ENCODE peak calls at places on chromosomes 5 and 9, in eight cellular contexts. One of them, this sample, is unnamed.

GRCh38 chr9:35907732-35908483 is 1.4 kb upstream of the SPAAR start:
- DNase-seq in fibroblast of pulmonary artery: peak; percentile 94
- DNase-seq in spleen: no peak
- DNase-seq in right atrium auricular region: peak; percentile 85
- DNase-seq in GM06990: no peak
- DNase-seq in A549: peak; percentile 94
- DNase-seq in sigmoid colon: peak; percentile 94
- DNase-seq in uterus: peak; percentile 84
- DNase-seq in this sample: peak; percentile 73

GRCh38 chr5:170640731-170641588 is 137.1 kb downstream of the KCNIP1 start:
- DNase-seq in A549: no peak
- DNase-seq in right atrium auricular region: no peak
- DNase-seq in spleen: peak; percentile 43
- DNase-seq in sigmoid colon: peak; percentile 56
- DNase-seq in GM06990: no peak
- DNase-seq in fibroblast of pulmonary artery: no peak
- DNase-seq in uterus: no peak
- DNase-seq in this sample: no peak

GRCh38 chr5:181265092-181265671 is 4.2 kb upstream of the TRIM52 start:
- DNase-seq in A549: no peak
- DNase-seq in uterus: no peak
- DNase-seq in sigmoid colon: no peak
- DNase-seq in spleen: no peak
- DNase-seq in GM06990: no peak
- DNase-seq in right atrium auricular region: no peak
- DNase-seq in fibroblast of pulmonary artery: no peak
- DNase-seq in this sample: no peak

GRCh38 chr9:33452828-33453271 is 5.5 kb upstream of the AQP3 start:
- DNase-seq in GM06990: peak; percentile 54
- DNase-seq in fibroblast of pulmonary artery: peak; percentile 85
- DNase-seq in A549: peak; percentile 88
- DNase-seq in spleen: no peak
- DNase-seq in uterus: no peak
- DNase-seq in sigmoid colon: no peak
- DNase-seq in right atrium auricular region: no peak
- DNase-seq in this sample: peak; percentile 91

GRCh38 chr9:130119521-130120206 is 52.5 kb upstream of the NCS1 start:
- DNase-seq in uterus: no peak
- DNase-seq in right atrium auricular region: no peak
- DNase-seq in GM06990: no peak
- DNase-seq in fibroblast of pulmonary artery: no peak
- DNase-seq in sigmoid colon: no peak
- DNase-seq in A549: no peak
- DNase-seq in spleen: no peak
- DNase-seq in this sample: no peak

GRCh38 chr5:115463985-115464384 is 80.6 kb downstream of the FEM1C start:
- DNase-seq in uterus: no peak
- DNase-seq in A549: no peak
- DNase-seq in GM06990: no peak
- DNase-seq in sigmoid colon: no peak
- DNase-seq in spleen: no peak
- DNase-seq in fibroblast of pulmonary artery: no peak
- DNase-seq in right atrium auricular region: no peak
- DNase-seq in this sample: peak; percentile 40

GRCh38 chr9:23477908-23478307 is 348.1 kb downstream of the ELAVL2 start:
- DNase-seq in fibroblast of pulmonary artery: no peak
- DNase-seq in uterus: no peak
- DNase-seq in sigmoid colon: no peak
- DNase-seq in spleen: no peak
- DNase-seq in A549: no peak
- DNase-seq in GM06990: no peak
- DNase-seq in right atrium auricular region: no peak
- DNase-seq in this sample: no peak

GRCh38 chr9:87322840-87323635 is 174.6 kb upstream of the DAPK1 start:
- DNase-seq in sigmoid colon: no peak
- DNase-seq in right atrium auricular region: no peak
- DNase-seq in A549: no peak
- DNase-seq in fibroblast of pulmonary artery: peak; percentile 53
- DNase-seq in GM06990: no peak
- DNase-seq in spleen: no peak
- DNase-seq in uterus: no peak
- DNase-seq in this sample: peak; percentile 69

GRCh38 chr9:110638381-110638954 is 30.1 kb upstream of the MUSK start:
- DNase-seq in uterus: no peak
- DNase-seq in sigmoid colon: no peak
- DNase-seq in spleen: no peak
- DNase-seq in A549: no peak
- DNase-seq in fibroblast of pulmonary artery: peak; percentile 71
- DNase-seq in right atrium auricular region: no peak
- DNase-seq in GM06990: no peak
- DNase-seq in this sample: peak; percentile 75

GRCh38 chr5:157336423-157336744 is 70.5 kb downstream of the CYFIP2 start:
- DNase-seq in A549: no peak
- DNase-seq in spleen: no peak
- DNase-seq in GM06990: no peak
- DNase-seq in uterus: no peak
- DNase-seq in sigmoid colon: no peak
- DNase-seq in fibroblast of pulmonary artery: no peak
- DNase-seq in right atrium auricular region: no peak
- DNase-seq in this sample: no peak

GRCh38 chr5:33691846-33692245 is 199.9 kb downstream of the ADAMTS12 start:
- DNase-seq in sigmoid colon: no peak
- DNase-seq in fibroblast of pulmonary artery: no peak
- DNase-seq in A549: no peak
- DNase-seq in GM06990: no peak
- DNase-seq in uterus: no peak
- DNase-seq in spleen: no peak
- DNase-seq in right atrium auricular region: no peak
- DNase-seq in this sample: no peak

GRCh38 chr5:108303611-108304010 is 78.3 kb downstream of the FBXL17 start:
- DNase-seq in sigmoid colon: no peak
- DNase-seq in uterus: no peak
- DNase-seq in GM06990: no peak
- DNase-seq in A549: no peak
- DNase-seq in spleen: no peak
- DNase-seq in fibroblast of pulmonary artery: no peak
- DNase-seq in right atrium auricular region: no peak
- DNase-seq in this sample: no peak

GRCh38 chr9:95089916-95090791 is 227.4 kb downstream of the FANCC start:
- DNase-seq in right atrium auricular region: no peak
- DNase-seq in uterus: no peak
- DNase-seq in fibroblast of pulmonary artery: no peak
- DNase-seq in GM06990: no peak
- DNase-seq in A549: no peak
- DNase-seq in spleen: peak; percentile 80
- DNase-seq in sigmoid colon: peak; percentile 80
- DNase-seq in this sample: no peak

GRCh38 chr5:107553063-107553676 is 117.6 kb downstream of the EFNA5 start:
- DNase-seq in right atrium auricular region: no peak
- DNase-seq in sigmoid colon: no peak
- DNase-seq in spleen: no peak
- DNase-seq in GM06990: no peak
- DNase-seq in uterus: no peak
- DNase-seq in fibroblast of pulmonary artery: no peak
- DNase-seq in A549: no peak
- DNase-seq in this sample: no peak

GRCh38 chr9:113564804-113565237 is 101.3 kb downstream of the RGS3 start:
- DNase-seq in GM06990: no peak
- DNase-seq in fibroblast of pulmonary artery: peak; percentile 67
- DNase-seq in sigmoid colon: peak; percentile 87
- DNase-seq in uterus: peak; percentile 51
- DNase-seq in right atrium auricular region: peak; percentile 79
- DNase-seq in A549: no peak
- DNase-seq in spleen: peak; percentile 80
- DNase-seq in this sample: peak; percentile 70

GRCh38 chr9:113568081-113568435 is 104.5 kb downstream of the RGS3 start:
- DNase-seq in right atrium auricular region: no peak
- DNase-seq in sigmoid colon: peak; percentile 42
- DNase-seq in A549: no peak
- DNase-seq in uterus: no peak
- DNase-seq in fibroblast of pulmonary artery: no peak
- DNase-seq in spleen: peak; percentile 41
- DNase-seq in GM06990: no peak
- DNase-seq in this sample: no peak

GRCh38 chr9:113566712-113567071 is 103.2 kb downstream of the RGS3 start:
- DNase-seq in GM06990: no peak
- DNase-seq in spleen: peak; percentile 62
- DNase-seq in right atrium auricular region: no peak
- DNase-seq in A549: no peak
- DNase-seq in fibroblast of pulmonary artery: no peak
- DNase-seq in sigmoid colon: peak; percentile 73
- DNase-seq in uterus: peak; percentile 25
- DNase-seq in this sample: no peak

GRCh38 chr9:113567361-113568080 is 104.0 kb downstream of the RGS3 start:
- DNase-seq in right atrium auricular region: no peak
- DNase-seq in fibroblast of pulmonary artery: no peak
- DNase-seq in sigmoid colon: peak; percentile 57
- DNase-seq in A549: no peak
- DNase-seq in GM06990: no peak
- DNase-seq in spleen: peak; percentile 42
- DNase-seq in uterus: peak; percentile 10
- DNase-seq in this sample: no peak

DNA sequence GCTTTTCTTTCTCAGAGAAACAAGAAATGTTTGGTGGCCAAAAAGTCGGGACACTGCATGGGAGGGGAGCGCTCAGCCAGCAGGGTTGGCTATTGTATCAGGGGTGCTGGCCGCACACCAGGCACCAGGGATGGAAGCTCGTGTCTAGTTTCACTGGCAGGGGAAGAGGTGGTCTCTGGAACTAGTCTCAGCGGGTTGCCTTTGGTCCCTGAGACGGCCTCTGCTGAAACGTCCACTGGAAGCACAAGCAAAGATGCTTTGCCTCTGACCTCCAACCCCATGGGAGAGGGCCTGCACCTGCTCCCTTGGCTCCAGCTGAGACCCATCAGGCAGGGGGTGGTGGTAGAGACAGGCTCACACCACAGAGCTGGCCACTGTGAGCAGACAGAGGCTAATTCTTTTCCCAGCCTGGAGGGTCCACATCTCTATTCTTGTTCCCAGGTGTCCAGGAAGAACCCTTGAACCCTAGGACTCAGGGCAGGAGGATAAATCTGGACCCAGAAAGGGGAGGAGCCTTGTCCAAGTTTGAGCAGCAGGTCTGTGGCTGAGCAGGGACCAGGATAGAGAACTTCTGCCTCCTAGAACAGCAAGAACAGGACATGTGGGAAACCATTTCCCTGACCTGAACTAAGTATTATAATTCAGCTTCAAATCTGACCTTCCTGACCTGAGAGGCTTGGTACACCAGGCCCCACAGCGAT is 102.6 kb downstream of the RGS3 start:
- DNase-seq in uterus: peak; percentile 14
- DNase-seq in A549: no peak
- DNase-seq in right atrium auricular region: no peak
- DNase-seq in sigmoid colon: peak; percentile 64
- DNase-seq in fibroblast of pulmonary artery: no peak
- DNase-seq in spleen: peak; percentile 59
- DNase-seq in GM06990: no peak
- DNase-seq in this sample: no peak
- H3K4me3 ChIP-seq in uterus: no peak overlapping the region
- H3K4me3 ChIP-seq in A549: no peak overlapping the region
- H3K4me3 ChIP-seq in right atrium auricular region: peak overlapping the region; percentile 47
- H3K4me3 ChIP-seq in sigmoid colon: peak overlapping the region; percentile 50
- H3K4me3 ChIP-seq in fibroblast of pulmonary artery: peak overlapping the region; percentile 65
- H3K4me3 ChIP-seq in spleen: peak overlapping the region; percentile 41
- H3K4me3 ChIP-seq in GM06990: peak overlapping the region; percentile 42
- H3K4me3 ChIP-seq in this sample: peak overlapping the region; percentile 71

GRCh38 chr9:101457003-101457402 is 21.4 kb upstream of the ALDOB start:
- DNase-seq in right atrium auricular region: no peak
- DNase-seq in fibroblast of pulmonary artery: no peak
- DNase-seq in sigmoid colon: no peak
- DNase-seq in uterus: no peak
- DNase-seq in spleen: no peak
- DNase-seq in A549: no peak
- DNase-seq in GM06990: no peak
- DNase-seq in this sample: no peak
- TF ChIP-seq CTCF in right atrium auricular region: no peak
- TF ChIP-seq CTCF in fibroblast of pulmonary artery: no peak
- TF ChIP-seq CTCF in sigmoid colon: no peak
- TF ChIP-seq CTCF in uterus: no peak
- TF ChIP-seq CTCF in spleen: no peak
- TF ChIP-seq CTCF in A549: no peak
- TF ChIP-seq CTCF in GM06990: peak; percentile 18
- TF ChIP-seq CTCF in this sample: no peak

DNA sequence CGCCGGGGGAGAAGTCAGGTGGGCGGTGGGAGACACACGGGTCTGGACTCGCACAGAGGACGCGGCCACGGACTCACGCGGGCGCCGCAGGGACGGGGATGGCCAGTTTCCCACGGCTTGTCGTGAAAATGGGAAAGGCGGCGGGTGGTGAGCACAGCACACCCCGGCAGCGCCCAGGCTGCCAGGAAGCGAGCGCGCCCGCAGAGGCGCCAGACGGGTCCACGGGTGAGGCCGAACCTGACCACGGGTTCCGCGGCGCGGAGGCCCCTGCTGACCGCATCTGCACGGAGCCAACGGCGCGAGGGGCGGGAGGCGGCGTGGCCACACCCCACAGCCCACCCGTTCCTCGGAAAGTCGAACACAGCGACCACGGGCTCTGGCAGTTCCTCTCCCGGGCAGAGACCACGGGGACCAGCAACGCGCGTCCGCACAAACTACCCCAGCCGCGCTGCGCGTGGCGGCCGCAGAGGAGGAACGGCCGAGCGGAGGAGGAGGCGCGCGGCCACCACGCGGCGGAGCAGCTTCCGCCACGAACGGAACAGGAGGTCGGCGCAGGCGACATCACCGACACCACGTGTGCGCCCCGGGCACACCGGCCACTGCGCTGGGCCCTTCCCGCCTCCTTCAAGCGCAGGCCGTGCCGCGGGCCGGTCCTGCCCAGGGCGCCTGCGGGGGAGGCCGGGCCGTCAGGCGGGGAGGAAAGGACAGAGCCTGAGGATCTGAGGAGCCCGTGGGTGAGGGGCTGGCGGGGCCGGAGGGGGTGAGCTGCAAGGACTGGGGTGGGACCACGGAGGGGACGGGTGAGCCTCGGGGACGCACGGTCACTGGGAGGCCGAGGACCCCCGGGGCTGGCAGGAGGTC is 5.6 kb downstream of the EXD3 start:
- DNase-seq in GM06990: peak; percentile 68
- DNase-seq in A549: no peak
- DNase-seq in right atrium auricular region: no peak
- DNase-seq in sigmoid colon: no peak
- DNase-seq in fibroblast of pulmonary artery: no peak
- DNase-seq in spleen: peak; percentile 82
- DNase-seq in uterus: no peak
- DNase-seq in this sample: no peak
- H3K4me3 ChIP-seq in GM06990: no peak overlapping the region
- H3K4me3 ChIP-seq in A549: no peak overlapping the region
- H3K4me3 ChIP-seq in right atrium auricular region: peak overlapping the region; percentile 49
- H3K4me3 ChIP-seq in sigmoid colon: peak overlapping the region; percentile 45
- H3K4me3 ChIP-seq in fibroblast of pulmonary artery: no peak overlapping the region
- H3K4me3 ChIP-seq in spleen: peak overlapping the region; percentile 54
- H3K4me3 ChIP-seq in uterus: peak overlapping the region; percentile 18
- H3K4me3 ChIP-seq in this sample: peak overlapping the region; percentile 38

DNA sequence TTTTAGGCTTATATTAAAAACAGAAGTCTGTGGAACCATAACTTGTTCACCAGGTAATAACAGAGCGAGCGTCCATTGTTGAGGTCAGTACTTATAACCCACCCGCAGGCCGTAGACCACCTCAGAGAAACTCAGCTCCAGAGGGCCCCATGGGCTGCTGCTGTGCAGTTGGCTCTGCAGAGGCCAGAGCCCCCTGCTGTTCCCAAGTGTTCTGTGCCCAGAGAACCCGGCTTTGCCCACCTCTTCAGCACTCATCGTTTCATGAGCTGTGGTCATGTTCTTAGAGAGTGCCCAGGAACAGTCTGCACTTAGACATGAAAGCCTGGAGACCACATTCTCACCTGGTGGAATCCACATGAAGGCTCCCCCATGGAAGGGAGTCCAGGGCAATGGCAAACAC is 50.4 kb upstream of the SLC2A8 start:
- DNase-seq in fibroblast of pulmonary artery: no peak
- DNase-seq in right atrium auricular region: no peak
- DNase-seq in sigmoid colon: no peak
- DNase-seq in uterus: no peak
- DNase-seq in GM06990: no peak
- DNase-seq in A549: no peak
- DNase-seq in spleen: no peak
- DNase-seq in this sample: no peak
- TF ChIP-seq CTCF in fibroblast of pulmonary artery: peak; percentile 25
- TF ChIP-seq CTCF in right atrium auricular region: no peak
- TF ChIP-seq CTCF in sigmoid colon: no peak
- TF ChIP-seq CTCF in uterus: no peak
- TF ChIP-seq CTCF in GM06990: peak; percentile 45
- TF ChIP-seq CTCF in A549: no peak
- TF ChIP-seq CTCF in spleen: no peak
- TF ChIP-seq CTCF in this sample: peak; percentile 16

This sample was measured in choroid plexus epithelial cell.